ENCODE peak calls at places on chromosome 18, in seven cellular contexts. P is left ventricle myocardium inferior, L is AG10803, J is pancreas, R is astrocyte of the spinal cord, W is endothelial cell of umbilical vein, Z is Panc1. C is an unnamed sample.

GRCh38 chr18:55592572-55592971 is 4.6 kb upstream of the TCF4 start:
- DNase-seq in L (no peak), Z (no peak), J (no peak), W (peak; percentile 80), R (peak; percentile 20), P (no peak), C (no peak)

GRCh38 chr18:22683196-22683676 is 249.9 kb upstream of the RBBP8 start:
- DNase-seq in W (peak; percentile 58), J (peak; percentile 83), R (peak; percentile 95), Z (no peak), P (peak; percentile 47), L (peak; percentile 54), C (peak; percentile 98)

GRCh38 chr18:36831139-36831538 is 2.2 kb downstream of the KIAA1328 start:
- DNase-seq in W (peak; percentile 33), P (no peak), Z (no peak), J (no peak), L (peak; percentile 16), R (no peak), C (no peak)

GRCh38 chr18:39711701-39712100 is 2146.1 kb upstream of the CELF4 start:
- DNase-seq in R (no peak), Z (no peak), J (no peak), L (no peak), P (no peak), W (no peak), C (no peak)

GRCh38 chr18:7576685-7577084 is 9.6 kb downstream of the PTPRM start:
- DNase-seq in Z (no peak), R (peak; percentile 68), J (no peak), W (no peak), L (peak; percentile 77), P (no peak), C (no peak)

GRCh38 chr18:49026501-49027378 is 76.0 kb upstream of the SMAD7 start:
- DNase-seq in Z (no peak), R (no peak), P (no peak), W (no peak), J (no peak), L (no peak), C (no peak)

GRCh38 chr18:7822435-7823425 is 255.6 kb downstream of the PTPRM start:
- DNase-seq in J (no peak), W (peak; percentile 61), P (peak; percentile 26), R (peak; percentile 76), L (no peak), Z (no peak), C (no peak)

GRCh38 chr18:65737346-65737745 is 13.5 kb upstream of the CDH7 start:
- DNase-seq in L (no peak), W (no peak), R (peak; percentile 19), Z (no peak), J (no peak), P (no peak), C (no peak)

GRCh38 chr18:33844232-33844631 is 266.2 kb downstream of the ASXL3 start:
- DNase-seq in W (no peak), L (no peak), Z (no peak), P (no peak), J (no peak), R (peak; percentile 5), C (no peak)

GRCh38 chr18:61972389-61973264 is 79.8 kb upstream of the RNF152 start:
- DNase-seq in J (no peak), L (no peak), R (no peak), W (no peak), P (no peak), Z (no peak), C (no peak)

GRCh38 chr18:63844254-63844653 is 43.3 kb upstream of the SERPINB2 start:
- DNase-seq in P (no peak), R (peak; percentile 64), Z (no peak), J (no peak), W (peak; percentile 36), L (peak; percentile 64), C (peak; percentile 22)

GRCh38 chr18:13566941-13567762 is 159.2 kb downstream of the FAM210A start:
- DNase-seq in W (no peak), Z (no peak), P (peak; percentile 39), J (no peak), L (no peak), R (peak; percentile 20), C (no peak)

GRCh38 chr18:67132919-67133318 is 383.6 kb downstream of the DSEL start:
- DNase-seq in W (no peak), P (no peak), L (no peak), R (no peak), Z (no peak), J (no peak), C (no peak)

GRCh38 chr18:79068299-79068945 is 772 bp upstream of the ATP9B start:
- DNase-seq in Z (no peak), P (no peak), J (no peak), R (peak; percentile 1), L (peak; percentile 16), W (no peak), C (no peak)

GRCh38 chr18:45657357-45658335 is 42.4 kb downstream of the SLC14A2 start:
- DNase-seq in R (no peak), J (no peak), Z (no peak), L (peak; percentile 42), W (no peak), P (no peak), C (no peak)

GRCh38 chr18:22391571-22392359 is 25.9 kb downstream of the CTAGE1 start:
- DNase-seq in W (peak; percentile 95), P (no peak), J (no peak), L (peak; percentile 90), R (peak; percentile 93), Z (no peak), C (peak; percentile 89)

GRCh38 chr18:12598181-12598921 is 59.6 kb downstream of the SPIRE1 start:
- DNase-seq in J (no peak), Z (no peak), L (peak; percentile 61), R (peak; percentile 54), P (no peak), W (peak; percentile 75), C (no peak)

GRCh38 chr18:49764032-49764431 is 49.3 kb downstream of the ACAA2 start:
- DNase-seq in P (no peak), J (no peak), W (peak; percentile 6), R (peak; percentile 38), L (peak; percentile 16), Z (no peak), C (no peak)

GRCh38 chr18:69282371-69282770 is 118.3 kb upstream of the DOK6 start:
- DNase-seq in P (no peak), J (no peak), Z (no peak), W (no peak), R (no peak), L (no peak), C (no peak)

GRCh38 chr18:26909599-26910290 is 44.2 kb upstream of the AQP4 start:
- DNase-seq in L (no peak), R (no peak), Z (no peak), J (no peak), P (no peak), W (no peak), C (no peak)

GRCh38 chr18:64713284-64713683 is 564.4 kb upstream of the LINC00305 start:
- DNase-seq in Z (no peak), J (no peak), P (no peak), R (no peak), L (no peak), W (no peak), C (no peak)

DNA sequence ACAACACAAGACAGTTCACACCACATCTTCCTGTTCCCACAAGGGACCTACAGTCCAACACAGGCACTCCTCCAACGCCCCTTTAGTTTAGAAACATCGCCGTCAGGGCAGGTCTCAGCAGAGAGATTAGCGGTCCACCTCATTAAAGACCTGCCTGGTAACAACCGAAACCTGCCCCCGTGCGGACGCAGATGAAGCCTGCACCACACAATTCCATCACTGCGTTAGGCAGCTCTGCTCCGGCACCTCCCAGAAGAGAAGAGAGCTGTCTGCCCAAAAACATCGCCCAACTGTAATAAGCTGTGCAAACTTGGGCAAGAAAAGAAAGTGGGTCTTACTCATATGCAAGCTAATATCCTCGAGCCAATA is 32.7 kb downstream of the ZNF516 start:
- DNase-seq in J (no peak), L (no peak), W (no peak), Z (no peak), P (no peak), R (no peak), C (no peak)
- TF ChIP-seq CTCF in J (no peak), L (no peak), W (no peak), Z (no peak), P (no peak), R (no peak), C (no peak)

DNA sequence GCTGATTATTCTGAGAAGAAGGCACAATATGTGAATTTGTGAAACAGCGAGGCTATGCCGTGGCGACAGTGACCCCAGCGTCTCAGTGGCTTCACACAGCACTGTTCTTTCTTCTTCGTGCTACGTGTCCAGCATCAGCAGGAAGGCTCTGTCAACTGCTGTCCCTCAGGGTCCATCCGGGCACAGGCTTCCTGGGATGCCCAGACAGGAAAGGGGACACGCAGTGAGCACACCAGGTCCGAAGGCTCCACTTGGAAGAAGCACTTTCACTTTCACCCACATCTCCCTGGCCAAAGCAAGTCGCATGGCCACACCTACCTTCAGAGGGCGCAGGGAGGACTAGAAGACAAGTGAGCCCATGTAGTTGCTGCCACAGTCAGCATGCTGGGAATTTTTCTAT is 47.3 kb downstream of the PTGR3 start:
- DNase-seq in L (peak; percentile 35), J (no peak), P (peak; percentile 28), W (peak; percentile 18), Z (peak; percentile 47), R (no peak), C (no peak)
- H3K4me3 ChIP-seq in L (peak overlapping the region; percentile 53), J (no peak overlapping the region), P (peak overlapping the region; percentile 62), W (peak overlapping the region; percentile 29), Z (peak overlapping the region; percentile 59), R (no peak overlapping the region), C (peak overlapping the region; percentile 26)

GRCh38 chr18:77709107-77709506 is 459.5 kb downstream of the GALR1 start:
- DNase-seq in J (no peak), L (no peak), P (no peak), Z (no peak), W (no peak), R (no peak), C (no peak)

GRCh38 chr18:77714716-77715115 is 465.1 kb downstream of the GALR1 start:
- DNase-seq in Z (no peak), J (no peak), R (no peak), W (no peak), P (no peak), L (no peak), C (no peak)

GRCh38 chr18:77716282-77716681 is 466.6 kb downstream of the GALR1 start:
- DNase-seq in L (no peak), P (no peak), Z (no peak), J (no peak), W (no peak), R (no peak), C (no peak)

GRCh38 chr18:77705301-77705700 is 455.7 kb downstream of the GALR1 start:
- DNase-seq in W (no peak), J (no peak), L (no peak), Z (no peak), P (no peak), R (no peak), C (no peak)

DNA sequence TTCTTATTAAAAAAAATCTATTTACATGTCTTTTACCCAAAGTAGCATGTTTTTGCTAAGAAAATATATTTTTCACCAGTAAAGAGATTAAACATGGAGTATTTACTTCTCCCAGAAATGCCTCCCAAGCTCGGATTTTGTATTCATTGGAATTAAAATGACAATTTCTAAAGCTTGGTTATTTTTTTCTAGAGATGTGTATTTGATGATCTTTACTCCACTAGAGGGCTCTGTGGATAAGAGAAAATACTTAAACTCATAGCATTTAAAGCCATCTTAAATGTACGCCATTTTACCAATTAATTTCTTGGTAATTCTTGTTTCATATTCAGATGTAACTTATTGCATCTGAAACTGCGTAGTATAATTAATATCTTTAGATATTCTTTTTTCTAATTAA is 461.4 kb downstream of the GALR1 start:
- DNase-seq in P (no peak), W (no peak), Z (no peak), L (no peak), R (no peak), J (no peak), C (no peak)
- TF ChIP-seq CTCF in P (no peak), W (no peak), Z (peak; percentile 59), L (peak; percentile 32), R (peak; percentile 12), J (no peak), C (peak; percentile 28)

GRCh38 chr18:35174093-35174731 is 66.6 kb upstream of the ZNF397 start:
- DNase-seq in P (no peak), J (no peak), W (no peak), L (no peak), Z (no peak), R (no peak), C (no peak)
- H3K4me3 ChIP-seq in P (no peak overlapping the region), J (no peak overlapping the region), W (no peak overlapping the region), L (no peak overlapping the region), Z (no peak overlapping the region), R (no peak overlapping the region), C (no peak overlapping the region)

C was measured in epithelial cell of proximal tubule.